ENCODE peak calls at places on chromosomes 3 and 15, in six cellular contexts. A is PC-9, C is endodermal cell, M is mammary epithelial cell, Z is cardiac muscle cell, L is left ventricle myocardium inferior. G is an unnamed sample. For H3K4me1, the result is how much of the 10 kb centered on the place peaks cover.

GRCh38 chr3:37922721-37923575 is 61.3 kb downstream of the CTDSPL start:
- DNase-seq in A (no peak), M (no peak), C (no peak), Z (no peak), L (peak), G (peak)

GRCh38 chr3:119245778-119246177 is 5.1 kb upstream of the B4GALT4 start:
- DNase-seq in C (no peak), Z (peak), A (peak), M (no peak), L (peak), G (peak)

GRCh38 chr3:143252931-143253330 is 133.4 kb downstream of the CHST2 start:
- DNase-seq in M (peak), C (no peak), A (no peak), Z (no peak), L (no peak), G (no peak)

GRCh38 chr15:73052679-73053397 is 575 bp downstream of the NEO1 start:
- DNase-seq in Z (peak), C (peak), L (peak), M (peak), A (peak), G (peak)

GRCh38 chr3:72520690-72521308 is 327.4 kb downstream of the SHQ1 start:
- DNase-seq in L (no peak), A (peak), C (no peak), Z (no peak), M (peak), G (no peak)

GRCh38 chr15:61794276-61794675 is 266.0 kb downstream of the VPS13C start:
- DNase-seq in M (peak), C (no peak), L (no peak), A (no peak), Z (no peak), G (no peak)

GRCh38 chr15:58212909-58213526 is 74.8 kb downstream of the AQP9 start:
- DNase-seq in Z (peak), A (no peak), M (peak), C (no peak), L (no peak), G (no peak)

GRCh38 chr3:4410174-4410573 is 56.9 kb downstream of the SUMF1 start:
- DNase-seq in C (no peak), A (no peak), Z (no peak), M (peak), L (no peak), G (no peak)

GRCh38 chr15:47678047-47678446 is 39.3 kb upstream of the SEMA6D start:
- DNase-seq in A (no peak), L (no peak), M (no peak), C (no peak), Z (no peak), G (no peak)

GRCh38 chr3:71258116-71258515 is 325.4 kb downstream of the FOXP1 start:
- DNase-seq in Z (peak), M (peak), A (peak), C (no peak), L (no peak), G (no peak)

GRCh38 chr3:154285221-154285620 is 39.1 kb downstream of the DHX36 start:
- DNase-seq in C (no peak), A (no peak), M (no peak), L (no peak), Z (no peak), G (no peak)

GRCh38 chr3:156817931-156818765 is 8.0 kb upstream of the LEKR1 start:
- DNase-seq in M (peak), C (no peak), L (no peak), Z (no peak), A (no peak), G (no peak)

GRCh38 chr15:63832620-63833245 is 1.0 kb downstream of the HERC1 start:
- DNase-seq in Z (no peak), A (peak), M (no peak), L (no peak), C (no peak), G (peak)

GRCh38 chr3:103056953-103057450 is 622.2 kb downstream of the ZPLD1 start:
- DNase-seq in A (no peak), M (no peak), L (no peak), Z (no peak), C (no peak), G (no peak)

GRCh38 chr3:183259621-183260020 is 6.6 kb downstream of the B3GNT5 start:
- DNase-seq in M (no peak), Z (no peak), C (no peak), A (no peak), L (no peak), G (no peak)

GRCh38 chr15:87387681-87388240 is 868.8 kb downstream of the NTRK3 start:
- DNase-seq in L (no peak), A (no peak), C (no peak), M (peak), Z (no peak), G (no peak)

GRCh38 chr3:47534021-47534454 is 20.5 kb upstream of the ELP6 start:
- DNase-seq in A (no peak), M (peak), L (no peak), Z (no peak), C (no peak), G (no peak)

GRCh38 chr15:28955686-28956421 is 70.1 kb downstream of the APBA2 start:
- DNase-seq in Z (no peak), M (no peak), C (peak), A (no peak), L (no peak), G (no peak)

GRCh38 chr3:96719921-96720320 is 94.5 kb upstream of the EPHA6 start:
- DNase-seq in Z (no peak), C (no peak), A (no peak), L (no peak), M (no peak), G (no peak)

GRCh38 chr15:101169457-101170071 is 82.3 kb downstream of the CHSY1 start:
- DNase-seq in A (no peak), C (no peak), L (no peak), Z (no peak), M (no peak), G (no peak)
- H3K4me1 ChIP-seq in A (under half), C (under half), L (half or more), Z (under half), M (half or more), G (under half)

GRCh38 chr3:186251948-186252619 is 110.0 kb downstream of the DGKG start:
- DNase-seq in L (no peak), A (no peak), M (no peak), Z (no peak), C (no peak), G (no peak)

GRCh38 chr3:186257866-186258265 is 104.2 kb downstream of the DGKG start:
- DNase-seq in A (no peak), Z (no peak), C (no peak), L (no peak), M (no peak), G (no peak)

GRCh38 chr3:186258968-186259367 is 103.1 kb downstream of the DGKG start:
- DNase-seq in Z (peak), A (no peak), C (no peak), L (no peak), M (no peak), G (no peak)

GRCh38 chr3:186254676-186255665 is 107.1 kb downstream of the DGKG start:
- DNase-seq in L (no peak), Z (no peak), M (no peak), C (no peak), A (no peak), G (no peak)

GRCh38 chr3:186255703-186256331 is 106.2 kb downstream of the DGKG start:
- DNase-seq in A (no peak), C (peak), M (peak), Z (peak), L (no peak), G (no peak)
- TF ChIP-seq CTCF in A (peak), C (peak), M (peak), Z (no peak), L (no peak), G (no peak)

GRCh38 chr15:37109151-37109912 is 9.0 kb upstream of the MEIS2 start:
- DNase-seq in Z (no peak), L (no peak), A (no peak), M (no peak), C (peak), G (no peak)

GRCh38 chr15:37112963-37113362 is 12.6 kb upstream of the MEIS2 start:
- DNase-seq in C (no peak), L (no peak), Z (no peak), M (no peak), A (no peak), G (no peak)

GRCh38 chr15:37109952-37110630 is 9.7 kb upstream of the MEIS2 start:
- DNase-seq in M (no peak), Z (peak), L (peak), A (no peak), C (peak), G (no peak)

GRCh38 chr15:37112171-37112570 is 11.8 kb upstream of the MEIS2 start:
- DNase-seq in M (no peak), L (no peak), C (no peak), A (no peak), Z (no peak), G (no peak)

GRCh38 chr15:37111427-37111717 is 11.0 kb upstream of the MEIS2 start:
- DNase-seq in L (no peak), M (no peak), A (no peak), Z (no peak), C (no peak), G (no peak)
- H3K4me1 ChIP-seq in L (under half), M (under half), A (under half), Z (under half), C (under half), G (under half)

DNA sequence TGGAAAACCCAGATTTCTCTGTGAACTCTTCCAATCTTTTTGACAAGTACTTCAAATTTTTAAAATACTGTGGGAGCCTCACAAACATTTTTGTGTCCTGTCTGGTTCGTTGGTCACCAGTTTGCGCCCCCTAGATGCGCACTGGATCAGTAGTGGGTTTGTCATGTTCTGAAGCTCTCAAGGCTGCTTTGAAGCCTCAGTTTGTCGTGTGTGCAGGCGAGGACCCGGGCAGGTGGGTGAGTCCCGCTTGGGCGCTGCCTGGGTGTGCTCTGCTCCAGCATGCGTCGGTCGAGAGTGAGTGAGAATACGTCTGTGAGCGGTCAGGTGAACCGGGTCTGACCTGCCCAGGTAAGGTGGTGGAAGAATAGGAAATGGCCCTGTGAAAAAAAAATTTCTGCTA is 17.3 kb upstream of the AEN start:
- DNase-seq in L (no peak), M (no peak), A (no peak), C (no peak), Z (no peak), G (no peak)
- TF ChIP-seq CTCF in L (no peak), M (no peak), A (no peak), C (peak), Z (no peak), G (no peak)

DNA sequence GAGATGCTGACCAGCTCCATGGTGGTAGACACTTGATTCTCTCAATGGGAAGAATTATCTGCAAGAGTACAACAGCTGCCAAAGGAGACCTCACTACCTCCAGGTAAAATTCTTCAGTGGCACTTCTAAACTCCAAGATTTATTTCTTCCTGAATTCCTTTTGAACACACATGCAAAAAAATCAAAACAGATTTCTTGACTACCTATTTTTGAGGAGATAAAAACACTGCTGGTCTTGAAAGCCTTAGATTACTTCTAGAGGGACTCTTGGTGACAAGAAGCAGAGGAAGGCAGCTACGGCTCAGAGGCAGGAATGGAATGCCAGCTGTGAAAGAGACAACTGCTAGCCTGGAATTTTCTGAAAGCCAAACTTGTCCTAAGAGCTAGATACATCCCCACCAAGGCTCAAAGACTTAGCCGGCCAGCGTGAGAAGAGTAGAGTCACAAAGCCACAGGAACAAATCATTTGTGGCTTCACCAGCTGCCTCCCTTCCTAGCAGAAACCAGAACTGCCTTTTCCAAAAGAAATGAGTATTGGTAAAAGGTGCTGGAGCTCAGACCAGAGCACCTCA is 32.5 kb downstream of the CLK3 start:
- DNase-seq in C (no peak), Z (peak), M (no peak), L (no peak), A (no peak), G (no peak)
- H3K4me1 ChIP-seq in C (under half), Z (under half), M (under half), L (half or more), A (under half), G (half or more)

GRCh38 chr3:152938974-152939636 is 104.2 kb downstream of the P2RY1 start:
- DNase-seq in M (no peak), Z (no peak), L (no peak), A (no peak), C (no peak), G (no peak)
- TF ChIP-seq CTCF in M (no peak), Z (no peak), L (no peak), A (peak), C (peak), G (no peak)

GRCh38 chr15:68059630-68060029 is 5.5 kb downstream of the PIAS1 start:
- DNase-seq in C (no peak), L (no peak), A (no peak), M (no peak), Z (no peak), G (no peak)
- H3K4me1 ChIP-seq in C (under half), L (half or more), A (under half), M (under half), Z (under half), G (half or more)

DNA sequence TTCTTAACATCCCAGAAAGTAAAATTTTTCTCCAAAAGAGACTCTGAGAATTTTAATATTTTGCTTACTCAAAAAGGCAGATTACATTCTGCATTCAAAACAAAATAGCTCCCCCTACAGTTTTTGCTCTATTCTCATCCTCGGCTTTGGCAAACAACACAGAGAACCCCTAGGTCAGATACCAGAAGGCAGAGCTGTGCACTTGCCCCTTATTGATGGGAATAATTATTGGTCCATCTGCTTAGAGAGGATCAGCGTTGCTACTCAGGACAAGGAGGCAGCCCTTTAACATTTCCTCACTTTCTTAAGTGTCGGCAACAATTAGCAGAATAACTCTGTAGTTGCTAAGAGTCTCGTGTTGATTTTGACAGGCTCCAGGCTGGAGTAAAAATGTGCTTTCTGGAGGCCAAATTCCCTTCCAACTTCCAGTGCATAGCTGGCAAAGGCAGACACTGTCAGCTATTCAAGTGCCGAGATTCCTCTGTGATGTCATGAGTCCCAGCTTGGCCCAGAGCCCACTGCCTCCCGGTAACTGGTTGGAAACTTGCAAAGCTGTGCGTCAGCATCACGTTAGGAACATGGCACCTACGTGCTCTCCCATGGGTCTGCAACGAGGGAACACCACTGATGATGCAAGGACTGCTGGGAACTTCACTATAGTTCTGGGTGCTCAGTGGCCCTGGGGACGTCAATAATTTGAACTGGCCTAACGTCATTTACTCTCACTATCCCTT is 482.7 kb upstream of the ADAMTS9 start:
- DNase-seq in M (peak), L (peak), A (no peak), C (no peak), Z (peak), G (peak)
- TF ChIP-seq CTCF in M (peak), L (peak), A (peak), C (peak), Z (peak), G (no peak)

G was measured in gastrocnemius medialis.